ENCODE peak calls at places on chromosomes 7 and 10, in eight cellular contexts. B, N, T, L, M, Y, C and R are unnamed samples.

GRCh38 chr10:63005246-63005645 is 127.9 kb upstream of the NRBF2 start:
- DNase-seq in B (no peak), N (no peak), T (no peak), L (no peak), M (no peak), Y (no peak), C (no peak), R (no peak)

GRCh38 chr10:63722537-63722936 is 201.3 kb downstream of the REEP3 start:
- DNase-seq in B (peak; percentile 64), N (no peak), T (no peak), L (no peak), M (peak; percentile 25), Y (no peak), C (no peak), R (no peak)

GRCh38 chr7:28708458-28708951 is 249.6 kb downstream of the TRIL start:
- DNase-seq in B (no peak), N (no peak), T (no peak), L (no peak), M (no peak), Y (no peak), C (no peak), R (no peak)

GRCh38 chr7:5177060-5177459 is 13.0 kb upstream of the WIPI2 start:
- DNase-seq in B (peak; percentile 87), N (peak; percentile 79), T (no peak), L (no peak), M (peak; percentile 82), Y (peak; percentile 40), C (peak; percentile 93), R (no peak)

GRCh38 chr10:93379366-93380042 is 102.6 kb downstream of the MYOF start:
- DNase-seq in B (peak; percentile 86), N (no peak), T (no peak), L (no peak), M (no peak), Y (no peak), C (no peak), R (no peak)

GRCh38 chr7:133355325-133355708 is 102.4 kb downstream of the EXOC4 start:
- DNase-seq in B (peak; percentile 93), N (no peak), T (no peak), L (no peak), M (no peak), Y (no peak), C (no peak), R (no peak)

GRCh38 chr10:637221-637620 is 52.2 kb downstream of the DIP2C start:
- DNase-seq in B (no peak), N (no peak), T (no peak), L (no peak), M (no peak), Y (no peak), C (no peak), R (peak; percentile 35)

GRCh38 chr10:62045765-62046521 is 144.4 kb downstream of the ARID5B start:
- DNase-seq in B (peak; percentile 95), N (no peak), T (no peak), L (no peak), M (no peak), Y (no peak), C (no peak), R (no peak)

GRCh38 chr7:41933427-41933826 is 230.5 kb upstream of the INHBA start:
- DNase-seq in B (no peak), N (no peak), T (no peak), L (no peak), M (no peak), Y (no peak), C (no peak), R (no peak)

GRCh38 chr10:90805211-90805610 is 52.6 kb downstream of the HTR7 start:
- DNase-seq in B (no peak), N (no peak), T (no peak), L (no peak), M (no peak), Y (no peak), C (no peak), R (no peak)

GRCh38 chr10:18224626-18225445 is 84.6 kb downstream of the CACNB2 start:
- DNase-seq in B (no peak), N (peak; percentile 36), T (no peak), L (no peak), M (no peak), Y (peak; percentile 31), C (no peak), R (no peak)

GRCh38 chr7:20302866-20303265 is 27.8 kb upstream of the ITGB8 start:
- DNase-seq in B (no peak), N (no peak), T (no peak), L (peak; percentile 60), M (no peak), Y (no peak), C (no peak), R (no peak)

GRCh38 chr7:93739422-93739821 is 151.1 kb downstream of the TFPI2 start:
- DNase-seq in B (no peak), N (no peak), T (no peak), L (no peak), M (no peak), Y (no peak), C (no peak), R (no peak)

GRCh38 chr7:157865351-157866165 is 528.8 kb downstream of the DNAJB6 start:
- DNase-seq in B (no peak), N (no peak), T (no peak), L (no peak), M (no peak), Y (no peak), C (no peak), R (peak; percentile 68)
- H3K9me3 ChIP-seq in B (peaks cover 57% of the 10 kb centered on the region), N (no peaks in the 10 kb centered on the region), T (peaks cover 15% of the 10 kb centered on the region), L (no peaks in the 10 kb centered on the region), M (no peaks in the 10 kb centered on the region), Y (no peaks in the 10 kb centered on the region), C (peaks cover 4% of the 10 kb centered on the region), R (peaks cover 10% of the 10 kb centered on the region)

GRCh38 chr7:130904792-130905191 is 170.8 kb upstream of the KLF14 start:
- DNase-seq in B (peak; percentile 30), N (no peak), T (no peak), L (no peak), M (no peak), Y (no peak), C (no peak), R (no peak)
- TF ChIP-seq POLR2A in B (no peak), N (no peak), T (no peak), L (no peak), M (no peak), Y (no peak), C (no peak), R (no peak)

GRCh38 chr7:100222445-100223132 is 2.8 kb downstream of the PVRIG start:
- DNase-seq in B (no peak), N (no peak), T (no peak), L (no peak), M (no peak), Y (no peak), C (no peak), R (no peak)

GRCh38 chr7:100220833-100221718 is 1.3 kb downstream of the PVRIG start:
- DNase-seq in B (no peak), N (no peak), T (no peak), L (peak; percentile 93), M (no peak), Y (peak; percentile 68), C (peak; percentile 34), R (peak; percentile 93)

GRCh38 chr7:100219271-100219737 is 445 bp upstream of the PVRIG start:
- DNase-seq in B (no peak), N (no peak), T (no peak), L (no peak), M (no peak), Y (no peak), C (no peak), R (peak; percentile 82)

DNA sequence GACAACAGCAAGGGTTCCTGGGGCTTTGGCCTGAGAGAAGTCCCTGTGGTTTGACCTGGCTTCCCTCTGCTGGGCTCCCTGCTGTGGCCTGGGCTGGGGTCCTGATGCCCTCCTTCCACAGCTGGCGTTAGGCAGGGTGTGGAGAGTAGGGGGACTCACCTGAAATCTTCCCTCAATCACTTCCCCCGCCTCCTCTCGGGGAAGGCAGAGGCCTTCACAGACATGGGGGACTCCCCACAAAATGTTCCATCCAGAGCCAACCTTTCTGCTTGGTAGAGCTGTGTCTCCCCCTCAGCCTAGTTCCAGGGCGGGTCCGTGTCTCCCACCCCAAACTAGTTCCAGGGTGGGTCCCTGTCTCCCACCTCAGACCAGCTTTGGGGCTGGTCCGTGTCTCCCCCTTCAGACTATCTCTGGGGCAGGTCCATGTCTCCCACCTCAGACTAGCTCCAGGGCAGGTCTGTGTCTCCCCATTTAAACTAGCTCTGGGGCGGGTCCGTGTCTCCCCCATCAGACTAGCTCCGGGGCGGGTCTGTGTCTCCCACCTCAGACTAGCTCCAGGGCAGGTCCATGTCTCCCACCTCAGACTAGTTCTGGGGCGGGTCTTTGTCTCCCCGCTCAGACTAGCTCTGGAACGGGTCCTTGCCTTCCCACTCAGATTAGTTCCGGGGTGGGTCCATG is 2.2 kb downstream of the PVRIG start:
- DNase-seq in B (no peak), N (no peak), T (no peak), L (no peak), M (no peak), Y (no peak), C (no peak), R (no peak)
- H3K4me3 ChIP-seq in B (no peak overlapping the region), N (no peak overlapping the region), T (no peak overlapping the region), L (no peak overlapping the region), M (no peak overlapping the region), Y (no peak overlapping the region), C (no peak overlapping the region), R (peak overlapping the region; percentile 45)

GRCh38 chr7:157834501-157835143 is 497.8 kb downstream of the DNAJB6 start:
- DNase-seq in B (no peak), N (no peak), T (no peak), L (no peak), M (no peak), Y (no peak), C (no peak), R (peak; percentile 51)

GRCh38 chr7:157831143-157831900 is 494.5 kb downstream of the DNAJB6 start:
- DNase-seq in B (no peak), N (no peak), T (no peak), L (no peak), M (no peak), Y (no peak), C (no peak), R (peak; percentile 59)

GRCh38 chr7:157830331-157830730 is 493.5 kb downstream of the DNAJB6 start:
- DNase-seq in B (no peak), N (no peak), T (no peak), L (no peak), M (no peak), Y (no peak), C (no peak), R (peak; percentile 68)

GRCh38 chr7:157832866-157833607 is 496.2 kb downstream of the DNAJB6 start:
- DNase-seq in B (no peak), N (no peak), T (no peak), L (no peak), M (no peak), Y (no peak), C (no peak), R (peak; percentile 47)

DNA sequence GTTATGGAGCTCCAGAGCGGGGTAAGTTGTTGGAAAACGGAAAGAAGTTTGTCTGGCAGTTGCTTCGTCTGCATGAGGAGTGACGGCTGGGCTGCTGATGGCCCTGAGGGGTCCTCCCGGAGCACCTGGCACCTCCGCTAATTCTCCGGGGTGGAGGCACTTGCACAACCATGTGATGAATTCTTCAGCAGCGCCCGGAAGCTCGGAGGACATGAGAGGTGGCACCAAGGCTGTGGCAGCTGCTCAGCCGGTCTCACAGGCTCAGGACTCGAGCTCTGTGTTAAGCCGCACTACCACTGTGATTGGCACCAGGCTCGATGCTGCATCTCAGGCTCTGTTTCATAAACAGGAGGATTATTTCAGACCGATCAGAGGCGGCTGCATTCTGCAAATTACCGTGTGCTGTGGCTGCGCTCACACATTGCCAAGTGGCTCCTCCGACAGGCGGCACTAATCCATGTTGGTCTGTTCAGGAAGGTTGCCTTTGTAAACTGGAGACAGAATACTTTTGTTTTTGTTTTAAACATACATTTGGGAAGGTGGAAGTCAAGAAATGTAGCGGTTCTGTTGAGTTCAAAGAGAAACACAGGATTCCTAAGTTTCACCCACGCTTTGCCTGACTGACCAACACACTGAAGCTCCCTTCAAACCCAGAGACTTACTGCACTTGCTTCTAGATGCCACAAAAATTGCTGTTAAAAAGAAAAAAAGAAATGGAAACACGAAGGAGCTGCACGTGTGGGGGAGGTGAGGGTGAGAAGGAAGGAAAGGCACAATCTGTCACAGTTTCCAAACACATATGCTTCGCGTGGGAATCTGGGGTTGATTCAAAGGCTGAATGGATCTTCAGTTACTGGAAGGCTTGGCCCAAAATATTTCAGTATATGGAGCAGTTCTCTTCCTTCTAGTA is 495.4 kb downstream of the DNAJB6 start:
- DNase-seq in B (no peak), N (no peak), T (no peak), L (no peak), M (no peak), Y (no peak), C (no peak), R (peak; percentile 66)
- H3K9me3 ChIP-seq in B (peaks cover 64% of the 10 kb centered on the region), N (no peaks in the 10 kb centered on the region), T (no peaks in the 10 kb centered on the region), L (no peaks in the 10 kb centered on the region), M (no peaks in the 10 kb centered on the region), Y (no peaks in the 10 kb centered on the region), C (no peaks in the 10 kb centered on the region), R (no peaks in the 10 kb centered on the region)